ENCODE peak calls at places on chromosomes 13 and 19, in six cellular contexts. One of them, this sample, is unnamed.

GRCh38 chr13:75635621-75636338 is at the start of gene LMO7:
- DNase-seq in lower lobe of right lung: peak; percentile 64
- DNase-seq in GM13977: peak; percentile 84
- DNase-seq in upper lobe of right lung: peak; percentile 84
- DNase-seq in activated CD8-positive, alpha-beta T cell treated with anti-CD3 and anti-CD28 coated beads for 36 hours: peak; percentile 44
- DNase-seq in ascending aorta: no peak
- DNase-seq in this sample: peak; percentile 83

GRCh38 chr13:50676602-50677001 is 166.9 kb downstream of the DLEU7 start:
- DNase-seq in lower lobe of right lung: no peak
- DNase-seq in GM13977: no peak
- DNase-seq in upper lobe of right lung: no peak
- DNase-seq in activated CD8-positive, alpha-beta T cell treated with anti-CD3 and anti-CD28 coated beads for 36 hours: no peak
- DNase-seq in ascending aorta: no peak
- DNase-seq in this sample: no peak

GRCh38 chr13:110506859-110507566 is 54.5 kb downstream of the RAB20 start:
- DNase-seq in lower lobe of right lung: peak; percentile 86
- DNase-seq in GM13977: no peak
- DNase-seq in upper lobe of right lung: peak; percentile 90
- DNase-seq in activated CD8-positive, alpha-beta T cell treated with anti-CD3 and anti-CD28 coated beads for 36 hours: no peak
- DNase-seq in ascending aorta: no peak
- DNase-seq in this sample: no peak

GRCh38 chr13:88217372-88217771 is 546.2 kb downstream of the SLITRK5 start:
- DNase-seq in lower lobe of right lung: no peak
- DNase-seq in GM13977: no peak
- DNase-seq in upper lobe of right lung: no peak
- DNase-seq in activated CD8-positive, alpha-beta T cell treated with anti-CD3 and anti-CD28 coated beads for 36 hours: no peak
- DNase-seq in ascending aorta: no peak
- DNase-seq in this sample: no peak

GRCh38 chr19:54502518-54503048 is at the start of gene LAIR2:
- DNase-seq in lower lobe of right lung: no peak
- DNase-seq in GM13977: no peak
- DNase-seq in upper lobe of right lung: no peak
- DNase-seq in activated CD8-positive, alpha-beta T cell treated with anti-CD3 and anti-CD28 coated beads for 36 hours: peak; percentile 43
- DNase-seq in ascending aorta: no peak
- DNase-seq in this sample: no peak

GRCh38 chr13:113060557-113061270 is 44.9 kb upstream of the F7 start:
- DNase-seq in lower lobe of right lung: peak; percentile 39
- DNase-seq in GM13977: no peak
- DNase-seq in upper lobe of right lung: peak; percentile 61
- DNase-seq in activated CD8-positive, alpha-beta T cell treated with anti-CD3 and anti-CD28 coated beads for 36 hours: no peak
- DNase-seq in ascending aorta: no peak
- DNase-seq in this sample: no peak

GRCh38 chr19:16566161-16566560 is 6.1 kb downstream of the SLC35E1 start:
- DNase-seq in lower lobe of right lung: peak; percentile 47
- DNase-seq in GM13977: no peak
- DNase-seq in upper lobe of right lung: no peak
- DNase-seq in activated CD8-positive, alpha-beta T cell treated with anti-CD3 and anti-CD28 coated beads for 36 hours: peak; percentile 85
- DNase-seq in ascending aorta: no peak
- DNase-seq in this sample: no peak

GRCh38 chr13:89902223-89902622 is 1445.3 kb upstream of the MIR17HG start:
- DNase-seq in lower lobe of right lung: no peak
- DNase-seq in GM13977: no peak
- DNase-seq in upper lobe of right lung: no peak
- DNase-seq in activated CD8-positive, alpha-beta T cell treated with anti-CD3 and anti-CD28 coated beads for 36 hours: no peak
- DNase-seq in ascending aorta: no peak
- DNase-seq in this sample: no peak

GRCh38 chr13:59865398-59865797 is 298.3 kb downstream of the DIAPH3 start:
- DNase-seq in lower lobe of right lung: no peak
- DNase-seq in GM13977: no peak
- DNase-seq in upper lobe of right lung: no peak
- DNase-seq in activated CD8-positive, alpha-beta T cell treated with anti-CD3 and anti-CD28 coated beads for 36 hours: no peak
- DNase-seq in ascending aorta: no peak
- DNase-seq in this sample: no peak

GRCh38 chr19:45200614-45201013 is 22.0 kb downstream of the BLOC1S3 start:
- DNase-seq in lower lobe of right lung: no peak
- DNase-seq in GM13977: no peak
- DNase-seq in upper lobe of right lung: no peak
- DNase-seq in activated CD8-positive, alpha-beta T cell treated with anti-CD3 and anti-CD28 coated beads for 36 hours: peak; percentile 21
- DNase-seq in ascending aorta: no peak
- DNase-seq in this sample: no peak

GRCh38 chr13:108629353-108629752 is at the start of gene MYO16:
- DNase-seq in lower lobe of right lung: no peak
- DNase-seq in GM13977: no peak
- DNase-seq in upper lobe of right lung: no peak
- DNase-seq in activated CD8-positive, alpha-beta T cell treated with anti-CD3 and anti-CD28 coated beads for 36 hours: no peak
- DNase-seq in ascending aorta: no peak
- DNase-seq in this sample: no peak

GRCh38 chr13:65638572-65639168 is 1591.5 kb downstream of the PCDH9 start:
- DNase-seq in lower lobe of right lung: no peak
- DNase-seq in GM13977: peak; percentile 4
- DNase-seq in upper lobe of right lung: no peak
- DNase-seq in activated CD8-positive, alpha-beta T cell treated with anti-CD3 and anti-CD28 coated beads for 36 hours: no peak
- DNase-seq in ascending aorta: no peak
- DNase-seq in this sample: peak; percentile 8

GRCh38 chr19:40398417-40399056 is 8.6 kb upstream of the HIPK4 start:
- DNase-seq in lower lobe of right lung: peak; percentile 86
- DNase-seq in GM13977: no peak
- DNase-seq in upper lobe of right lung: peak; percentile 84
- DNase-seq in activated CD8-positive, alpha-beta T cell treated with anti-CD3 and anti-CD28 coated beads for 36 hours: peak; percentile 84
- DNase-seq in ascending aorta: no peak
- DNase-seq in this sample: peak; percentile 50

GRCh38 chr13:42110410-42111155 is 62.1 kb downstream of the DGKH start:
- DNase-seq in lower lobe of right lung: no peak
- DNase-seq in GM13977: peak; percentile 44
- DNase-seq in upper lobe of right lung: no peak
- DNase-seq in activated CD8-positive, alpha-beta T cell treated with anti-CD3 and anti-CD28 coated beads for 36 hours: peak; percentile 35
- DNase-seq in ascending aorta: no peak
- DNase-seq in this sample: peak; percentile 51

GRCh38 chr19:8111376-8111775 is 38.0 kb downstream of the FBN3 start:
- DNase-seq in lower lobe of right lung: peak; percentile 28
- DNase-seq in GM13977: no peak
- DNase-seq in upper lobe of right lung: no peak
- DNase-seq in activated CD8-positive, alpha-beta T cell treated with anti-CD3 and anti-CD28 coated beads for 36 hours: no peak
- DNase-seq in ascending aorta: no peak
- DNase-seq in this sample: no peak

GRCh38 chr13:97743946-97744345 is 209.5 kb upstream of the IPO5 start:
- DNase-seq in lower lobe of right lung: no peak
- DNase-seq in GM13977: no peak
- DNase-seq in upper lobe of right lung: no peak
- DNase-seq in activated CD8-positive, alpha-beta T cell treated with anti-CD3 and anti-CD28 coated beads for 36 hours: no peak
- DNase-seq in ascending aorta: no peak
- DNase-seq in this sample: no peak

GRCh38 chr19:13078897-13079541 is 23.6 kb downstream of the LYL1 start:
- DNase-seq in lower lobe of right lung: no peak
- DNase-seq in GM13977: no peak
- DNase-seq in upper lobe of right lung: no peak
- DNase-seq in activated CD8-positive, alpha-beta T cell treated with anti-CD3 and anti-CD28 coated beads for 36 hours: no peak
- DNase-seq in ascending aorta: no peak
- DNase-seq in this sample: no peak

GRCh38 chr19:44988896-44989563 is 12.2 kb upstream of the RELB start:
- DNase-seq in lower lobe of right lung: peak; percentile 72
- DNase-seq in GM13977: peak; percentile 88
- DNase-seq in upper lobe of right lung: peak; percentile 78
- DNase-seq in activated CD8-positive, alpha-beta T cell treated with anti-CD3 and anti-CD28 coated beads for 36 hours: peak; percentile 79
- DNase-seq in ascending aorta: no peak
- DNase-seq in this sample: peak; percentile 85

GRCh38 chr19:6464070-6464873 is at the start of gene CRB3:
- DNase-seq in lower lobe of right lung: peak; percentile 93
- DNase-seq in GM13977: no peak
- DNase-seq in upper lobe of right lung: peak; percentile 96
- DNase-seq in activated CD8-positive, alpha-beta T cell treated with anti-CD3 and anti-CD28 coated beads for 36 hours: peak; percentile 33
- DNase-seq in ascending aorta: no peak
- DNase-seq in this sample: no peak

GRCh38 chr13:40539954-40540706 is 126.3 kb downstream of the FOXO1 start:
- DNase-seq in lower lobe of right lung: no peak
- DNase-seq in GM13977: no peak
- DNase-seq in upper lobe of right lung: no peak
- DNase-seq in activated CD8-positive, alpha-beta T cell treated with anti-CD3 and anti-CD28 coated beads for 36 hours: no peak
- DNase-seq in ascending aorta: no peak
- DNase-seq in this sample: no peak

GRCh38 chr13:75934889-75935288 is 298.8 kb downstream of the LMO7 start:
- DNase-seq in lower lobe of right lung: no peak
- DNase-seq in GM13977: no peak
- DNase-seq in upper lobe of right lung: no peak
- DNase-seq in activated CD8-positive, alpha-beta T cell treated with anti-CD3 and anti-CD28 coated beads for 36 hours: no peak
- DNase-seq in ascending aorta: no peak
- DNase-seq in this sample: no peak

GRCh38 chr19:17011485-17011884 is 15.1 kb downstream of the CPAMD8 start:
- DNase-seq in lower lobe of right lung: no peak
- DNase-seq in GM13977: no peak
- DNase-seq in upper lobe of right lung: no peak
- DNase-seq in activated CD8-positive, alpha-beta T cell treated with anti-CD3 and anti-CD28 coated beads for 36 hours: no peak
- DNase-seq in ascending aorta: no peak
- DNase-seq in this sample: no peak

GRCh38 chr13:20442798-20443381 is 82.8 kb downstream of the CRYL1 start:
- DNase-seq in lower lobe of right lung: no peak
- DNase-seq in GM13977: no peak
- DNase-seq in upper lobe of right lung: no peak
- DNase-seq in activated CD8-positive, alpha-beta T cell treated with anti-CD3 and anti-CD28 coated beads for 36 hours: no peak
- DNase-seq in ascending aorta: no peak
- DNase-seq in this sample: no peak

GRCh38 chr13:20448470-20448869 is 77.2 kb downstream of the CRYL1 start:
- DNase-seq in lower lobe of right lung: no peak
- DNase-seq in GM13977: no peak
- DNase-seq in upper lobe of right lung: no peak
- DNase-seq in activated CD8-positive, alpha-beta T cell treated with anti-CD3 and anti-CD28 coated beads for 36 hours: no peak
- DNase-seq in ascending aorta: no peak
- DNase-seq in this sample: no peak

GRCh38 chr13:20442370-20442769 is 83.3 kb downstream of the CRYL1 start:
- DNase-seq in lower lobe of right lung: no peak
- DNase-seq in GM13977: no peak
- DNase-seq in upper lobe of right lung: no peak
- DNase-seq in activated CD8-positive, alpha-beta T cell treated with anti-CD3 and anti-CD28 coated beads for 36 hours: no peak
- DNase-seq in ascending aorta: no peak
- DNase-seq in this sample: no peak

GRCh38 chr13:20446900-20447299 is 78.8 kb downstream of the CRYL1 start:
- DNase-seq in lower lobe of right lung: no peak
- DNase-seq in GM13977: no peak
- DNase-seq in upper lobe of right lung: no peak
- DNase-seq in activated CD8-positive, alpha-beta T cell treated with anti-CD3 and anti-CD28 coated beads for 36 hours: no peak
- DNase-seq in ascending aorta: no peak
- DNase-seq in this sample: no peak

GRCh38 chr13:20446405-20446804 is 79.3 kb downstream of the CRYL1 start:
- DNase-seq in lower lobe of right lung: no peak
- DNase-seq in GM13977: no peak
- DNase-seq in upper lobe of right lung: no peak
- DNase-seq in activated CD8-positive, alpha-beta T cell treated with anti-CD3 and anti-CD28 coated beads for 36 hours: no peak
- DNase-seq in ascending aorta: no peak
- DNase-seq in this sample: no peak
- TF ChIP-seq CTCF in lower lobe of right lung: no peak
- TF ChIP-seq CTCF in GM13977: no peak
- TF ChIP-seq CTCF in upper lobe of right lung: no peak
- TF ChIP-seq CTCF in activated CD8-positive, alpha-beta T cell treated with anti-CD3 and anti-CD28 coated beads for 36 hours: no peak
- TF ChIP-seq CTCF in ascending aorta: no peak
- TF ChIP-seq CTCF in this sample: no peak

DNA sequence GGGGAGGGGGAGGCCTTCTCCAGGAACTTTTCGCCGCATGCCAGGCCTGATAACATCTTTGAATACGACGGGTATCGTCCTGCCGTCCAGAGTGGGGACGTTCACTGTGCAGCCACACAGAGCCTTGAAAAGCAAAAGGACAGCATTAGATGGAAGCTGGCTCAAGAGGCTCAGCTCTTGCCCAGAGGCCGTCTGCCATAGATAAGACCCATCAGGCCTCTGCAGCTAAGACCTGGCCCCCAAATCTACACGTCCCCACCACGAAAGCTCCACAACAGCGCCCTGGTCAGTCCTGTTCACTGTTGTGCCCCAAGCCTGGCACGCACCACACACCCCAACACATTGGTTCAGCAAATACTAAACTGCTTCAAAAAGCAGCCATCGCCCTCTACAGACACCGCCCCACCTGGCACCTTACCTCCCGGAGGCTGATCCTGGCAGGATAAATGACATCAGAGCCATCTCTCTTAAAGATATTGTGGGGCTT is 2.1 kb downstream of the DNAJB1 start:
- DNase-seq in lower lobe of right lung: no peak
- DNase-seq in GM13977: peak; percentile 4
- DNase-seq in upper lobe of right lung: peak; percentile 70
- DNase-seq in activated CD8-positive, alpha-beta T cell treated with anti-CD3 and anti-CD28 coated beads for 36 hours: no peak
- DNase-seq in ascending aorta: no peak
- DNase-seq in this sample: no peak
- TF ChIP-seq CTCF in lower lobe of right lung: no peak
- TF ChIP-seq CTCF in GM13977: no peak
- TF ChIP-seq CTCF in upper lobe of right lung: peak; percentile 7
- TF ChIP-seq CTCF in activated CD8-positive, alpha-beta T cell treated with anti-CD3 and anti-CD28 coated beads for 36 hours: no peak
- TF ChIP-seq CTCF in ascending aorta: no peak
- TF ChIP-seq CTCF in this sample: no peak

DNA sequence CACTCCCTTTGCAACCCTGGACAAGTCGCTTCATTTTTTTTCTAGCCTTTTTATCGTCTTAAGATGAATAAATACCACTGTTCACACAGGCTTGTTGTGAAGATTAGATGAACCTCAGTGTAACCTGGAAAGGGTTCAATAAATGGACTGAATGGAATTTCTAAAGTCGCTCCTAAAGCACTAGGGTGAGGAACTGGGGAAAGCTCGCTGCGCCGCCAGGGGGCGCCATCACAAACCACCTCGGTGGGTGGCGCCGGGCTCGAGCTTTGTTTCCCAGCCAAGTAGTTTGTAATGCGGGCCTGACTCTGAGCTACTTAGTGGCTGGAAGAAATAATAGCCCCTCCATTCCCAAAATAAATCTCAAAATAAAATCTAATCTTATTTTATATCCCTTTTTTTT is 2.2 kb upstream of the CEACAM6 start:
- DNase-seq in lower lobe of right lung: peak; percentile 87
- DNase-seq in GM13977: peak; percentile 57
- DNase-seq in upper lobe of right lung: peak; percentile 88
- DNase-seq in activated CD8-positive, alpha-beta T cell treated with anti-CD3 and anti-CD28 coated beads for 36 hours: peak; percentile 84
- DNase-seq in ascending aorta: no peak
- DNase-seq in this sample: peak; percentile 60
- TF ChIP-seq CTCF in lower lobe of right lung: peak; percentile 79
- TF ChIP-seq CTCF in GM13977: peak; percentile 87
- TF ChIP-seq CTCF in upper lobe of right lung: peak; percentile 82
- TF ChIP-seq CTCF in activated CD8-positive, alpha-beta T cell treated with anti-CD3 and anti-CD28 coated beads for 36 hours: peak; percentile 85
- TF ChIP-seq CTCF in ascending aorta: peak; percentile 17
- TF ChIP-seq CTCF in this sample: peak; percentile 77

DNA sequence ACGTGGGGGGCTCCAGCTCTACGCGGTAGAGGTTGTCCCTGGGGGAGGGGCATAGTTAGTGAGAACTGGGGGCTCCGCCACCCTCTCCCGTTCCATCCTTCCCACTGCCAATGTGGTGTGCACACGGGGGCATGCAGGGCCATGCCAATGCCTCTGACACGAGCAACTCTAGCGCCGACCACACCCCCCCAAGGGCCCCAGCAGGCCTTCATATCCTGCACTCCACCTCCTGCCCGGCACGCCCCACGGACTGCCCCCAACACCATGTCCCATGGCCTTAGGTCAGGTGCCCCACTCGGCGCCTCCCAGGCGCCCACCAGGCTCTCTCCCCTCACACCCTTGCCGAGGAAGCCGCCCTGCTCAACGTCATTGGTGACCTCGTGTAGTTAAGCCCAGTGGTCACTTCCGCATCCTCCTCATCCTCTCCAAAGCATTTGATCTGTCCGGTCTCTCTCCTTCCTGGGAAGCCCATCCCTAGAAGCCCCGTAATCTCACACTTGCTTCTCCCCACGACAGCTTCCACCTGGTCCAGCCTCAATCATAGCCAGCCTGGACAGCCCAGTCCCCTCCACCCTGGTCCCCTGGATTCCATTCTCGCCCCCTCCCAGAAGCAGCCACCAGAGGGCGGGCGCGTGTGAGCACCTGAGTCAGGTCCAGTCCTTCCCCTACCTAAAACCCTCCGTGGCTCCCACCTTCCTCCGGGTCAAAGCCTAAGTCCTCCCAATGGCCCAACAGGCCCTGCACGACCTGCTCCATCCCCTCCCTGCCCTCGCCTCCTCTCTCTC is 2.1 kb downstream of the SEMA6B start:
- DNase-seq in lower lobe of right lung: no peak
- DNase-seq in GM13977: no peak
- DNase-seq in upper lobe of right lung: no peak
- DNase-seq in activated CD8-positive, alpha-beta T cell treated with anti-CD3 and anti-CD28 coated beads for 36 hours: peak; percentile 56
- DNase-seq in ascending aorta: no peak
- DNase-seq in this sample: no peak
- TF ChIP-seq CTCF in lower lobe of right lung: no peak
- TF ChIP-seq CTCF in GM13977: peak; percentile 35
- TF ChIP-seq CTCF in upper lobe of right lung: no peak
- TF ChIP-seq CTCF in activated CD8-positive, alpha-beta T cell treated with anti-CD3 and anti-CD28 coated beads for 36 hours: no peak
- TF ChIP-seq CTCF in ascending aorta: no peak
- TF ChIP-seq CTCF in this sample: peak; percentile 45